ENCODE peak calls at places on chromosomes 1 and 21, in ten cellular contexts. X is lower lobe of right lung, F is ovary, L is mammary epithelial cell, J is brain microvascular endothelial cell, N is AG04450, P is right atrium auricular region, H is fibroblast of pulmonary artery, I is breast epithelium, O is Peyer's patch. Y is an unnamed sample.

GRCh38 chr1:150221552-150221951 is 14.4 kb downstream of the ANP32E start:
- DNase-seq in P (no peak), N (no peak), F (no peak), O (no peak), L (no peak), X (no peak), J (peak), I (no peak), H (peak), Y (peak)

GRCh38 chr1:114328505-114328904 is 174.8 kb upstream of the SYT6 start:
- DNase-seq in O (no peak), F (no peak), X (no peak), J (no peak), H (no peak), N (no peak), P (no peak), I (no peak), L (no peak), Y (no peak)

GRCh38 chr1:213984387-213985180 is 3.2 kb upstream of the PROX1 start:
- DNase-seq in L (no peak), P (no peak), H (no peak), X (no peak), O (no peak), J (no peak), F (no peak), N (no peak), I (no peak), Y (no peak)

GRCh38 chr1:117544509-117545109 is 61.2 kb upstream of the TENT5C start:
- DNase-seq in F (no peak), I (no peak), P (no peak), H (no peak), J (no peak), L (no peak), N (no peak), O (no peak), X (no peak), Y (no peak)

GRCh38 chr1:46558141-46558963 is 6.9 kb upstream of the KNCN start:
- DNase-seq in N (no peak), P (no peak), F (no peak), I (no peak), J (no peak), L (no peak), O (no peak), X (no peak), H (no peak), Y (no peak)

GRCh38 chr21:45091540-45092322 is 17.4 kb downstream of the ADARB1 start:
- DNase-seq in P (no peak), N (no peak), H (no peak), L (no peak), I (no peak), O (no peak), X (no peak), F (no peak), J (no peak), Y (no peak)

GRCh38 chr1:10489291-10490055 is 14.7 kb downstream of the PEX14 start:
- DNase-seq in L (no peak), N (no peak), I (no peak), P (no peak), O (no peak), F (no peak), X (no peak), J (no peak), H (no peak), Y (no peak)

GRCh38 chr21:42337276-42337675 is 13.5 kb downstream of the TFF2 start:
- DNase-seq in P (no peak), N (no peak), H (no peak), J (no peak), I (no peak), O (no peak), L (no peak), F (no peak), X (no peak), Y (no peak)

GRCh38 chr1:222811671-222812070 is 3.2 kb upstream of the DISP1 start:
- DNase-seq in O (no peak), N (no peak), X (no peak), H (no peak), F (no peak), L (no peak), I (no peak), J (no peak), P (no peak), Y (no peak)

GRCh38 chr1:62337785-62338631 is 18.8 kb upstream of the KANK4 start:
- DNase-seq in O (no peak), H (no peak), F (no peak), I (no peak), J (peak), N (no peak), P (no peak), L (no peak), X (no peak), Y (peak)

GRCh38 chr1:192401832-192402231 is 85.0 kb downstream of the RGS21 start:
- DNase-seq in X (no peak), P (no peak), O (no peak), H (peak), L (peak), J (peak), I (no peak), F (no peak), N (peak), Y (peak)

GRCh38 chr1:6435547-6435946 is 11.0 kb downstream of the ESPN start:
- DNase-seq in P (no peak), X (no peak), N (no peak), J (no peak), F (no peak), I (no peak), O (no peak), H (no peak), L (no peak), Y (no peak)

GRCh38 chr1:234371414-234371813 is 1.8 kb upstream of the COA6 start:
- DNase-seq in P (no peak), X (no peak), L (no peak), N (no peak), I (no peak), J (no peak), F (no peak), H (no peak), O (no peak), Y (no peak)
- TF ChIP-seq CTCF in P (no peak), X (no peak), L (no peak), N (no peak), I (no peak), J (no peak), F (no peak), H (no peak), O (no peak), Y (no peak)

GRCh38 chr1:59020151-59020997 is 236.5 kb upstream of the JUN start:
- DNase-seq in H (peak), L (peak), I (no peak), N (no peak), X (peak), O (no peak), P (no peak), F (peak), J (peak), Y (peak)
- H3K4me3 ChIP-seq in H (peak), L (peak), I (peak), N (peak), X (peak), O (peak), P (peak), F (peak), J (no peak), Y (peak)

GRCh38 chr1:241424480-241424971 is 67.5 kb upstream of the RGS7 start:
- DNase-seq in N (no peak), P (no peak), O (no peak), J (no peak), X (no peak), I (no peak), L (no peak), F (no peak), H (no peak), Y (no peak)

GRCh38 chr1:241419986-241420385 is 63.0 kb upstream of the RGS7 start:
- DNase-seq in X (no peak), P (no peak), H (no peak), N (no peak), L (no peak), F (no peak), J (no peak), I (no peak), O (no peak), Y (peak)

DNA sequence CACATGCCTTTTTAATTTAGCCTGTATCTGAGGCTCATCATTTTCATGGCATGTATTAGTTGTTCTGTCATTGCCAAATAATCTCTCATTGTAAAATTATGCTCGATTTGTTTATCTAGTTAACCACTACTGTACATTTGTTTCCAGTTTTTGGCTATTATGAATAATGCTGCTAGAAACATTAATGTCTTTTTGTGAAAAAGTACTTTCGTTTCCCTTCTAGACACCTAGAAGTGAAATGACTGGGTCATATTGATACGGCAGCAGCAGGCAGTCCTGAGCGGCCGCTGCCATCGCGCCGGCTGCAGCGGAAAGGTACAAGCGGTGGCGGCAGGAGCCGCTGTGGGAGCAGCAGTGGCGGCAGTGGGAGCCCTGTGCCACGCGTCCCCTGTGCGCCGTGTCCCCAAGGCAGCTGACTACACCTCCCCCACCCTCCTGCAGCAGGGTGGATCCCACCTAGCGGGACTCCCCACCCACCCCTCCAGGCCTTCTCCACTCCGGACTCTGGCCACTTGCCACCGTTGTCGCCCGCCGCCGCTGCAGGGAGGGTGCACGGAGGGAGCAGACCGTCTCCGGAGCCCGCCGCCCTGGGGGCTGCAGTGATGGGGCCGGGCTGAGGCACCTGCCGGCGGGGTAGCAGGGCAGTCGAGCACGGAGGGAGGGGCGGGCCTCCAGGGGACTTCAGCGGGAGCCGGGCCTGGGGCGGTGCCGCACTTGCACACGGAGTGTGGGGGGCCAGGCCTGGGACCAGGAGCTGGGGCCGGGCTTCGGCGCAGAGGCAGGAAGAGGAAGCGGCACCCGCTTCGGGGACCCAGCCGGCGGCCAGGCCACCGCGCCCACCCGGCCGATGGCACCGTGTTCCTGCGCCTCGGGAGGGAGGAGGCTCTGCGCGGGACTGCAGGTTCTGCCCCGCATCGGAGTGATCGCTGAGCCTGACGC is 66.8 kb upstream of the RGS7 start:
- DNase-seq in I (no peak), F (no peak), L (no peak), P (no peak), J (no peak), X (no peak), N (peak), O (peak), H (peak), Y (peak)
- TF ChIP-seq CTCF in I (no peak), F (no peak), L (no peak), P (no peak), J (peak), X (no peak), N (peak), O (no peak), H (no peak), Y (no peak)

GRCh38 chr1:43304287-43304615 is 3.5 kb downstream of the TIE1 start:
- DNase-seq in F (no peak), X (peak), P (no peak), J (no peak), O (peak), L (no peak), H (no peak), I (no peak), N (no peak), Y (no peak)
- H3K4me3 ChIP-seq in F (no peak), X (peak), P (peak), J (no peak), O (no peak), L (no peak), H (no peak), I (no peak), N (no peak), Y (no peak)

GRCh38 chr1:165137551-165138316 is 218.8 kb downstream of the LMX1A start:
- DNase-seq in N (no peak), I (no peak), L (no peak), F (no peak), H (no peak), X (no peak), O (no peak), J (no peak), P (no peak), Y (no peak)
- TF ChIP-seq CTCF in N (no peak), I (no peak), L (no peak), F (no peak), H (no peak), X (no peak), O (no peak), J (no peak), P (no peak), Y (no peak)

DNA sequence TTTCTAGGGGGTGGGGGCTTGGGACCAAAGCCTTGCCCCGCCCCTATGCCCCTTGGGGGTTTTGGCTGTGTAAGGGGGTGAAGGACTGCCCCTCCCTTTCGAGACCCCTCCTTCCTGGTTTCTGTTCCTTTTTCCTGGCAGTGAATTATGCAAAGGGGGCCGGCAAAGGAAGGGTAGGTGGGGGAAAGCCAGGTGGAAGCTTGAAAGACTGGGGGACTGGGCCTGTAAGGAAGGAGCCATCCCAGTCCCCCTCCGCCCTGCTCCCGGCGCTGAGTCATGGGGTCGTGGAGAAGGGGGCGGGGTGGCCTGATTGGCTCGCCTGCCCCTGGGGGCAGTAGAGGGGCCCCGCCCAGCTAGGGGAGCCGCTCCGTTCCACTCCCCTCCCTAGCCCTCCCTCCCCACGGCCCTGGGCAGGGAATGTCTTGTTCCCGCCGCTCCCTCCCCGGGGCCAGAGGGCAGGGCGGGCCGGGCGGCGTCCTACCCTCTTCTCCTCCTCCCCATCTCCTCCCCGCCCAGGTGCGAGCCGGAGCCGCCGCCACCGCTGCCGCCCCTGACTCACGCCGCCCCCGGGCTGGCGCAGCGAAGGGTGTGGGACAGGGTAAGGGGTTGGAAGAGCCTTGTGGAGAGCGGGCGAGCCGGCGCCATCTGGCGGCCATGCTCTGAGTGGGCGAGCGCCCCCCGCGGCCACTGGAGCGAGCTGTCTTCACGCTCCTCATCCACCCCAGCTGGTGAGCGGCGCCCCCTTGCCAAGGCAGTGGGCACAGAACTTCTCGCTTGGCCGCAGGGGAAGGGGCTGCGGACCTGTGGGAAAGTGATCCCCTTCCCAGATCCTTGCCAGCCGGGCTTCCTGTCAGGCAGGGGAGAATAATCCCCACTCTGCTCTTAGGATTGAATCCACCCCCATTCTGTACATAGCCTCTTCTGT is 14.7 kb downstream of the ZBTB7B start:
- DNase-seq in H (peak), I (peak), L (peak), F (peak), O (peak), X (peak), J (peak), N (peak), P (peak), Y (peak)
- H3K4me3 ChIP-seq in H (peak), I (peak), L (peak), F (peak), O (peak), X (peak), J (peak), N (peak), P (peak), Y (peak)

GRCh38 chr1:156599811-156600210 is 1.5 kb downstream of the GPATCH4 start:
- DNase-seq in P (no peak), X (no peak), F (no peak), O (no peak), I (no peak), H (no peak), L (peak), J (no peak), N (no peak), Y (no peak)
- TF ChIP-seq CTCF in P (no peak), X (no peak), F (no peak), O (no peak), I (no peak), H (no peak), L (peak), J (peak), N (no peak), Y (no peak)

DNA sequence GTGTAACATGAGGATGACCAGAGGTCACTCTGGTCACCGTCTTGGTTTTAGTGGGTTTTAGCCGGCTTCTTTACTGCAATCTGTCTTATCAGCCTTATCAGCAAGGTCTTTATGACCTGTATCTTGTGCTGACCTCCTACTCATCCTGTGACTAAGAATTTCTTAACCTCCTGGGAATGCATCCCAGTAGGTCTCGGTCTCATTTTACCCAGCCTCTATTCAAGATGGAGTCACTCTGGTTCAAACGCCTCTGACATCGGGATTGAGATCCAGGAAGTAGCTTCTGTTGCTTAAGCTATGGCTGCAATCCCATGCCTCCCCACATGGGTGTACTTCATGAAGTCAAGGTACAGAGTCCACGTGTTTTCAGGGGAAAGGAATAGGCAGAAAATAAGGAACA is 19.9 kb downstream of the FMN2 start:
- DNase-seq in O (no peak), N (no peak), J (no peak), X (no peak), L (no peak), P (no peak), F (no peak), H (no peak), I (no peak), Y (no peak)
- H3K4me3 ChIP-seq in O (no peak), N (no peak), J (no peak), X (no peak), L (no peak), P (no peak), F (no peak), H (no peak), I (no peak), Y (no peak)